ENCODE peak calls at places on chromosomes 2 and 18, in four cellular contexts. V is upper lobe of right lung, I is tibial artery, K is PC-9. B is an unnamed sample. For H3K4me1, the result is how much of the 10 kb centered on the place peaks cover.

GRCh38 chr2:238097201-238097987 is 2.7 kb upstream of the ESPNL start:
- DNase-seq in V (peak), I (no peak), K (no peak), B (peak)

GRCh38 chr2:171575606-171576005 is 53.3 kb downstream of the CYBRD1 start:
- DNase-seq in V (no peak), I (no peak), K (no peak), B (no peak)

GRCh38 chr2:232871418-232871834 is 1.4 kb downstream of the SNORC start:
- DNase-seq in V (no peak), I (peak), K (no peak), B (no peak)

GRCh38 chr18:79489900-79490592 is 94.3 kb downstream of the NFATC1 start:
- DNase-seq in V (peak), I (peak), K (no peak), B (no peak)

GRCh38 chr2:47996808-47997207 is 90.5 kb upstream of the FBXO11 start:
- DNase-seq in V (no peak), I (no peak), K (peak), B (no peak)

GRCh38 chr2:141341444-141341843 is 789.4 kb downstream of the LRP1B start:
- DNase-seq in V (no peak), I (no peak), K (no peak), B (no peak)

GRCh38 chr18:39198376-39198775 is 1632.8 kb upstream of the CELF4 start:
- DNase-seq in V (no peak), I (no peak), K (no peak), B (no peak)

GRCh38 chr18:62088146-62088545 is 98.7 kb downstream of the PIGN start:
- DNase-seq in V (no peak), I (no peak), K (no peak), B (no peak)

GRCh38 chr2:191020742-191021381 is 6.9 kb upstream of the STAT1 start:
- DNase-seq in V (no peak), I (peak), K (peak), B (peak)

GRCh38 chr18:74596959-74597661 is 560 bp upstream of the ZNF407 start:
- DNase-seq in V (peak), I (peak), K (peak), B (peak)

GRCh38 chr2:151391436-151391835 is 18.3 kb upstream of the RIF1 start:
- DNase-seq in V (no peak), I (no peak), K (no peak), B (no peak)

DNA sequence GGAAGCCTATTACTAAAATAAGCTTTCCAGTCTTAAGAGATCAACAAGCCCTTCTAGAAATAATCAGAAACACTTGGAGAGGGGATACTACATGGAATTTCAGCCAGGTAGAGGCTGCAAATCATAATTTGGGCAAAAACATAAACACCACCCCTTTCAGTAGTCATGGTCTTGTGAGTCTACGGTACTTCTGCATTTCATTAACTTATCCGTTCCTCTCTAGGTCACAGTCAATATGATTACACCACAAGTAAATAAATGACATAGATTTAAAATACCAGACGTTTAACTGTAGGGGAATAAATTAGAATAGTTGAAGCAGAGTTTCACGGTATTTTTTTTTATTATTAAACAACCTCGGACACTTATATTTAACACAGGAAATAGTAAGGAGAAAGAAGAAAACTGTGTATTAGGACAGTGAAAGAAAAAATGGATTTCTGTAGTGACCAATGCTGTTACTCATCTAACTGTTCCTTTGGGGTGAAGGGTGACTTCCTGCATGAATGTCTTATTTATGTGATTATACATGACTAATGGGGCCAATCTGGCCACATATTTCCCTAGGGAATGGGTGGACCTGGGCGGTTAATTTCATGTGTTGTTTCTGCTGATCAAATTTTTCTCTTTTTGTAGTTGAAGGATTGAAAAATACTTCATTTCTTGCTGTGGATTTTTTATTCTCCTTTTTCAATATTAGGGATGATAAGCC is 456.6 kb upstream of the UBE2E3 start:
- DNase-seq in V (no peak), I (no peak), K (peak), B (no peak)
- H3K4me1 ChIP-seq in V (under half), I (under half), K (under half), B (under half)

GRCh38 chr2:201242562-201243277 is 17.6 kb upstream of the CASP8 start:
- DNase-seq in V (no peak), I (no peak), K (no peak), B (no peak)

GRCh38 chr2:201235865-201236811 is 24.2 kb upstream of the CASP8 start:
- DNase-seq in V (peak), I (peak), K (peak), B (peak)

GRCh38 chr2:201234167-201235139 is 25.9 kb upstream of the CASP8 start:
- DNase-seq in V (no peak), I (no peak), K (peak), B (no peak)

GRCh38 chr2:201233192-201234166 is 26.9 kb upstream of the CASP8 start:
- DNase-seq in V (peak), I (no peak), K (peak), B (no peak)

DNA sequence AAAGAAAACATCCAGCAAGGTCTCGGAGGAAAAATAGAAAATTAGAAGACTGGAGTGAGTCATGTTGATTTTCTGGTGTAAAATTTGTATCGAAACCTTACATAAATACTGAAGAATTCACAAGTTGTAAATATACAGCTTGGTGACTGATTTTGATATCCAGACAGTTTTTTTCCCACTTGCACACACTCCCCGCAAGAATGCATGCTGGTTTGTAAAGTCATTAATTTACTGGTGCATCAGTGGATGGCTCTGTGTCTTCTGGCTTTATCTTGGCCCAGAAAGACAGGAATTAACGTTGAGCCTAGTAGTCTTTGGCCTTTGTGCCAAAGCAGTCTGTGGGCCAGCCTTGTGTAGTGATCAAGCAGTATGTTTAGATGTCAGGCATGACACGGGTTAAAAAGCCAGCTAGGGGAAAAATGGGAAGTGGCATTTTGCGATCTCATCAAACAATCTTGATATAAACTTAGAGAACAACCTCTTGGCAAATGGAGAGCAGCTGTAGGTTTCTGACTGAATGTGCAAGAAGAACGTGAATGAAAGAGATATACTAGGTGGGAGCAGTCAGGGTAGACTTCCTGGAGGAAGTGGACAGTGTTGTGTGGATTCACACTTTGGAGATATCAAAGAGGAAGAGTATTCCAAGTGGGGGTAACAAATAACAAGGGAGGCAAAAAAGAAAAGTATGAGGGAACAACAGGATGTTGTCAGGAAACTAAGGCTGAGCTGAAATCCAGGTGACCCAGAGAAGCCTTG is 22.7 kb upstream of the CASP8 start:
- DNase-seq in V (no peak), I (no peak), K (no peak), B (no peak)
- H3K4me3 ChIP-seq in V (no peak), I (no peak), K (no peak), B (no peak)

GRCh38 chr2:20642026-20642971 is 8.6 kb downstream of the HS1BP3 start:
- DNase-seq in V (peak), I (peak), K (peak), B (peak)
- H3K4me1 ChIP-seq in V (under half), I (half or more), K (under half), B (under half)

DNA sequence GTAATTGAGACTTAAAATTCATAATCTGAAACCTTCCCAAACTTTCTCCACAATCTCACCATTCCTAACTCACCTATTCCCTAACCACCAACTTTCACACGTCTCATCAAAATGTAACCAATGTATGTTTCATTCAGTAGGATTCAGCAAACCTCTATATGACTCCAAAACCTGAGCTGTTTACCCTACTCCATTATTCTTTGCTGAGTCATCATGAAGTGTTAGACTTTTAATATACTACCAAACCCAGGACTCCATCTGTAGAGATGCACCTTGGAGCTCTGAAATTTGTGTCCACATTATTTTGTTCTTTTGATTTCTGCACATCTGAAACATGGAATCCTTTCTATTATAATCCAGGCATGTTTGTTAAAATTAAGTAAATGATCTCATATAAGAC is 727.0 kb upstream of the PIK3C3 start:
- DNase-seq in V (no peak), I (no peak), K (no peak), B (no peak)
- H3K4me3 ChIP-seq in V (no peak), I (no peak), K (no peak), B (no peak)

GRCh38 chr2:239292531-239292930 is 108.3 kb downstream of the HDAC4 start:
- DNase-seq in V (no peak), I (peak), K (no peak), B (no peak)

GRCh38 chr2:239291505-239292350 is 109.1 kb downstream of the HDAC4 start:
- DNase-seq in V (peak), I (peak), K (no peak), B (no peak)

GRCh38 chr2:239293450-239294430 is 107.1 kb downstream of the HDAC4 start:
- DNase-seq in V (peak), I (peak), K (no peak), B (no peak)

GRCh38 chr2:239294571-239295054 is 106.2 kb downstream of the HDAC4 start:
- DNase-seq in V (no peak), I (peak), K (no peak), B (no peak)

GRCh38 chr2:239292956-239293355 is 107.9 kb downstream of the HDAC4 start:
- DNase-seq in V (peak), I (peak), K (no peak), B (no peak)
- H3K4me1 ChIP-seq in V (under half), I (under half), K (under half), B (half or more)

DNA sequence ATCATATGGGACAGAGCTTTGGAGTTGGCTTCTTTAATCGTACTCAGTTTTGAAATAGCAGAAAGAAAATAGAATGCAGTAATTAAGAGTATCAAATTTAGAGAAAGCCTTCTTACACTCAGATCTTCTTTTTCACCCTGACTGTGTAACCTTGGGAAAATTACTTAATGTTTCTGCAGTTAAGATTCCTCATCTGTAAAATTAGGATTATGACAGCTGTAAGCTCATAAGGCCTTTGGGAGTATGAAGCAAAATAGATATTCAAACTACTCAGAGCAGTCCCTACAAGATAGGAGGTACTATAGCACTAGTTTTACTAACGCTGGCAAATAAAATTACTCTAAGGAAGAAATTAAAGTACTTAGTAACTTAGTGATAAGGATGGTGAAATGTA is 5.6 kb downstream of the COL3A1 start:
- DNase-seq in V (no peak), I (no peak), K (no peak), B (no peak)
- H3K4me3 ChIP-seq in V (peak), I (peak), K (no peak), B (peak)